ENCODE peak calls at places on chromosomes 12 and 14, in ten cellular contexts. S, X, N, M, P, A, R, L, O and C are unnamed samples.

GRCh38 chr12:43293396-43293795 is 258.6 kb downstream of the ADAMTS20 start:
- DNase-seq in O (no peak), R (no peak), P (no peak), N (no peak), X (no peak), L (no peak), S (no peak), M (no peak), A (no peak), C (no peak)

GRCh38 chr14:104996032-104996431 is 10.4 kb downstream of the CLBA1 start:
- DNase-seq in R (no peak), P (no peak), O (no peak), M (no peak), A (no peak), X (no peak), S (no peak), L (no peak), N (no peak), C (no peak)

GRCh38 chr14:50520947-50521815 is 11.2 kb downstream of the MAP4K5 start:
- DNase-seq in N (no peak), X (peak), R (no peak), L (peak), P (no peak), S (no peak), O (no peak), A (peak), M (no peak), C (no peak)

GRCh38 chr12:89920866-89921265 is 212.2 kb upstream of the ATP2B1 start:
- DNase-seq in P (no peak), L (no peak), A (no peak), S (no peak), X (no peak), M (no peak), N (no peak), R (no peak), O (no peak), C (no peak)

GRCh38 chr14:92539875-92540274 is 26.3 kb downstream of the RIN3 start:
- DNase-seq in P (no peak), O (no peak), M (no peak), S (no peak), L (peak), X (no peak), R (no peak), A (peak), N (no peak), C (no peak)

GRCh38 chr12:6766651-6767300 is 613 bp downstream of the PTMS start:
- DNase-seq in M (no peak), L (peak), O (peak), S (peak), X (peak), P (no peak), N (peak), R (no peak), A (peak), C (no peak)

GRCh38 chr12:119200601-119201000 is 21.9 kb downstream of the HSPB8 start:
- DNase-seq in S (no peak), N (no peak), A (no peak), X (no peak), L (no peak), R (no peak), O (no peak), P (no peak), M (no peak), C (no peak)

GRCh38 chr14:35342160-35343010 is 50.2 kb downstream of the PSMA6 start:
- DNase-seq in P (no peak), A (no peak), R (no peak), N (no peak), M (no peak), S (no peak), O (no peak), X (no peak), L (peak), C (no peak)

GRCh38 chr14:102925646-102926045 is 3.2 kb downstream of the AMN start:
- DNase-seq in R (no peak), N (no peak), A (no peak), X (no peak), L (no peak), M (no peak), O (no peak), P (no peak), S (no peak), C (no peak)

GRCh38 chr14:69077841-69078240 is 75.1 kb downstream of the DCAF5 start:
- DNase-seq in L (peak), O (no peak), R (no peak), A (no peak), X (peak), M (no peak), P (no peak), S (no peak), N (no peak), C (no peak)

GRCh38 chr14:74671789-74672188 is 41.1 kb downstream of the AREL1 start:
- DNase-seq in L (peak), X (no peak), N (no peak), O (no peak), A (no peak), M (no peak), P (no peak), S (no peak), R (no peak), C (no peak)

GRCh38 chr12:6950401-6950801 is 755 bp upstream of the PTPN6 start:
- DNase-seq in R (no peak), P (no peak), X (no peak), S (no peak), M (no peak), L (no peak), O (no peak), N (peak), A (no peak), C (no peak)

GRCh38 chr12:107791465-107792089 is 17.1 kb downstream of the ASCL4 start:
- DNase-seq in S (no peak), L (no peak), A (no peak), X (no peak), O (no peak), R (no peak), M (no peak), N (no peak), P (no peak), C (no peak)

GRCh38 chr12:75756112-75756511 is 244.7 kb upstream of the KRR1 start:
- DNase-seq in A (no peak), P (no peak), X (no peak), M (no peak), O (no peak), N (no peak), R (no peak), L (no peak), S (no peak), C (no peak)

GRCh38 chr14:104752338-104752734 is 611 bp upstream of the SIVA1 start:
- DNase-seq in L (no peak), R (peak), P (no peak), X (no peak), M (no peak), S (no peak), O (no peak), A (no peak), N (no peak), C (no peak)

GRCh38 chr14:100581228-100582145 is 5.7 kb downstream of the BEGAIN start:
- DNase-seq in N (no peak), S (no peak), R (no peak), X (no peak), L (no peak), A (no peak), M (no peak), O (no peak), P (no peak), C (no peak)

GRCh38 chr12:62552906-62553556 is 86.4 kb downstream of the MON2 start:
- DNase-seq in X (no peak), A (no peak), O (no peak), P (no peak), N (no peak), L (no peak), S (no peak), R (no peak), M (no peak), C (no peak)

GRCh38 chr14:101230161-101230850 is 326.8 kb upstream of the RTL1 start:
- DNase-seq in P (no peak), A (peak), R (no peak), S (no peak), N (no peak), L (no peak), M (no peak), X (no peak), O (no peak), C (no peak)

GRCh38 chr12:30927210-30927576 is 645 bp downstream of the TSPAN11 start:
- DNase-seq in L (no peak), M (no peak), A (no peak), R (no peak), X (no peak), P (no peak), O (no peak), N (no peak), S (no peak), C (no peak)

GRCh38 chr14:32203928-32204357 is 874 bp upstream of the RNU6-8 start:
- DNase-seq in X (peak), R (no peak), S (no peak), O (no peak), A (no peak), P (no peak), N (peak), M (no peak), L (peak), C (no peak)

GRCh38 chr12:55686366-55687010 is 21.2 kb downstream of the ITGA7 start:
- DNase-seq in P (no peak), O (no peak), A (no peak), N (no peak), L (peak), M (no peak), R (no peak), S (no peak), X (no peak), C (no peak)

GRCh38 chr12:20822925-20823324 is 12.4 kb downstream of the SLCO1B3 start:
- DNase-seq in P (no peak), A (no peak), N (no peak), X (no peak), S (no peak), O (no peak), R (no peak), M (no peak), L (no peak), C (no peak)

GRCh38 chr12:50221228-50222008 is 54.2 kb upstream of the CERS5 start:
- DNase-seq in N (no peak), P (peak), R (no peak), X (no peak), A (no peak), S (no peak), O (no peak), L (peak), M (peak), C (no peak)

GRCh38 chr12:70044170-70044569 is 199.1 kb upstream of the CNOT2 start:
- DNase-seq in P (no peak), O (no peak), L (peak), R (no peak), N (no peak), X (no peak), S (no peak), M (no peak), A (no peak), C (no peak)

GRCh38 chr12:50865266-50865665 is 22.5 kb downstream of the TMPRSS12 start:
- DNase-seq in A (no peak), X (no peak), O (no peak), P (no peak), R (no peak), N (no peak), L (no peak), S (no peak), M (no peak), C (no peak)

GRCh38 chr12:114682920-114683708 is 861 bp downstream of the TBX3 start:
- DNase-seq in X (no peak), M (peak), S (no peak), O (no peak), A (no peak), P (no peak), R (no peak), N (no peak), L (peak), C (no peak)

GRCh38 chr14:104800600-104801283 is at the start of gene ZBTB42:
- DNase-seq in M (no peak), O (no peak), P (no peak), X (peak), A (peak), N (peak), S (no peak), L (peak), R (peak), C (no peak)

GRCh38 chr14:63438065-63438757 is 105.0 kb downstream of the PPP2R5E start:
- DNase-seq in L (peak), P (peak), O (no peak), M (no peak), R (peak), A (no peak), S (no peak), N (no peak), X (peak), C (no peak)

GRCh38 chr12:127083028-127083949 is 1183.7 kb upstream of the TMEM132C start:
- DNase-seq in R (peak), L (peak), A (no peak), P (peak), O (no peak), N (no peak), X (peak), S (no peak), M (peak), C (no peak)

GRCh38 chr12:100860611-100861010 is 66.0 kb downstream of the ANO4 start:
- DNase-seq in A (no peak), L (no peak), N (no peak), S (no peak), P (no peak), M (no peak), O (no peak), R (no peak), X (no peak), C (no peak)